ENCODE peak calls at places on chromosomes 4 and X, in four cellular contexts. M is NCI-H1092 treated with DMSO at 0.1 percent for 48 hours; B is stimulated activated CD8-positive, alpha-beta memory T cell treated with anti-CD3 and anti-CD28 coated beads, Interleukin-7, amount 100 ng/mL, for 4 hours; W is Right ventricle myocardium superior. V is an unnamed sample.

GRCh38 chrX:43505759-43506158 is 150.3 kb upstream of the MAOA start:
- DNase-seq in M (no peak), B (no peak), W (no peak), V (no peak)

GRCh38 chrX:111492085-111492484 is 19.4 kb upstream of the SERTM2 start:
- DNase-seq in M (peak), B (no peak), W (no peak), V (no peak)

GRCh38 chr4:25552580-25553271 is 102.9 kb upstream of the SLC34A2 start:
- DNase-seq in M (no peak), B (no peak), W (no peak), V (no peak)

GRCh38 chr4:31146366-31146765 is 426.2 kb downstream of the PCDH7 start:
- DNase-seq in M (no peak), B (no peak), W (no peak), V (no peak)

GRCh38 chrX:44903107-44903506 is 30.1 kb downstream of the KDM6A start:
- DNase-seq in M (no peak), B (no peak), W (no peak), V (no peak)

GRCh38 chr4:33959519-33959918 is 2284.8 kb downstream of the ARAP2 start:
- DNase-seq in M (no peak), B (no peak), W (no peak), V (no peak)

GRCh38 chr4:122542411-122543236 is 78.2 kb downstream of the IL21 start:
- DNase-seq in M (no peak), B (no peak), W (no peak), V (no peak)

GRCh38 chr4:140256335-140256734 is 102.4 kb upstream of the MAML3 start:
- DNase-seq in M (no peak), B (no peak), W (no peak), V (no peak)

GRCh38 chr4:166957451-166957850 is 276.8 kb downstream of the SPOCK3 start:
- DNase-seq in M (no peak), B (no peak), W (no peak), V (no peak)

GRCh38 chrX:48794993-48795501 is 6.8 kb upstream of the HDAC6 start:
- DNase-seq in M (no peak), B (no peak), W (no peak), V (no peak)